ENCODE peak calls at places on chromosomes 6 and 20, in six cellular contexts. R is psoas muscle, E is heart left ventricle, Y is neuronal stem cell, V is aorta, H is HCT116. K is an unnamed sample. For H3K27me3, the result is how much of the 10 kb centered on the place peaks cover.

GRCh38 chr6:54907316-54907715 is 60.7 kb downstream of the FAM83B start:
- DNase-seq in R (no peak), E (no peak), Y (no peak), V (no peak), H (no peak), K (no peak)

GRCh38 chr6:36657942-36658544 is 20.5 kb upstream of the CDKN1A start:
- DNase-seq in R (no peak), E (no peak), Y (no peak), V (no peak), H (no peak), K (no peak)

GRCh38 chr6:25202505-25202904 is 76.7 kb upstream of the CARMIL1 start:
- DNase-seq in R (no peak), E (no peak), Y (no peak), V (no peak), H (no peak), K (no peak)

GRCh38 chr6:44738652-44739141 is 351.2 kb downstream of the CDC5L start:
- DNase-seq in R (peak), E (no peak), Y (no peak), V (no peak), H (no peak), K (no peak)

GRCh38 chr6:10690651-10691445 is 3.6 kb downstream of the C6orf52 start:
- DNase-seq in R (no peak), E (no peak), Y (no peak), V (no peak), H (no peak), K (no peak)

GRCh38 chr6:109121411-109121810 is 26.1 kb downstream of the CEP57L1 start:
- DNase-seq in R (no peak), E (no peak), Y (no peak), V (no peak), H (no peak), K (no peak)

GRCh38 chr6:8181162-8181909 is 79.0 kb upstream of the EEF1E1 start:
- DNase-seq in R (no peak), E (no peak), Y (no peak), V (no peak), H (no peak), K (no peak)

GRCh38 chr6:149060300-149060984 is 257.1 kb upstream of the TAB2 start:
- DNase-seq in R (no peak), E (peak), Y (no peak), V (no peak), H (no peak), K (peak)

GRCh38 chr6:28383235-28384142 is 16.1 kb downstream of the ZSCAN12 start:
- DNase-seq in R (peak), E (peak), Y (peak), V (peak), H (peak), K (peak)

GRCh38 chr6:100803264-100803663 is 77.9 kb downstream of the ASCC3 start:
- DNase-seq in R (no peak), E (no peak), Y (no peak), V (no peak), H (no peak), K (no peak)

GRCh38 chr6:112214749-112215269 is 39.6 kb downstream of the LAMA4 start:
- DNase-seq in R (no peak), E (no peak), Y (no peak), V (no peak), H (no peak), K (no peak)

GRCh38 chr6:71376830-71377229 is 88.2 kb downstream of the OGFRL1 start:
- DNase-seq in R (no peak), E (no peak), Y (no peak), V (no peak), H (no peak), K (no peak)

GRCh38 chr6:12483712-12484111 is 193.6 kb downstream of the EDN1 start:
- DNase-seq in R (no peak), E (no peak), Y (no peak), V (no peak), H (peak), K (no peak)

GRCh38 chr6:41072836-41073202 is at the start of gene NFYA:
- DNase-seq in R (peak), E (no peak), Y (no peak), V (peak), H (no peak), K (peak)

GRCh38 chr6:35396991-35397390 is 54.6 kb downstream of the PPARD start:
- DNase-seq in R (no peak), E (no peak), Y (no peak), V (no peak), H (no peak), K (no peak)

GRCh38 chr20:45372646-45373352 is 5.3 kb downstream of the TP53TG5 start:
- DNase-seq in R (peak), E (peak), Y (no peak), V (peak), H (no peak), K (no peak)

GRCh38 chr20:25299801-25300200 is 51.9 kb downstream of the PYGB start:
- DNase-seq in R (no peak), E (no peak), Y (no peak), V (no peak), H (no peak), K (no peak)

GRCh38 chr6:6002809-6003333 is 3.9 kb downstream of the NRN1 start:
- DNase-seq in R (no peak), E (no peak), Y (no peak), V (no peak), H (no peak), K (peak)

GRCh38 chr6:43742931-43743632 is 26.9 kb upstream of the VEGFA start:
- DNase-seq in R (no peak), E (no peak), Y (no peak), V (no peak), H (no peak), K (no peak)

DNA sequence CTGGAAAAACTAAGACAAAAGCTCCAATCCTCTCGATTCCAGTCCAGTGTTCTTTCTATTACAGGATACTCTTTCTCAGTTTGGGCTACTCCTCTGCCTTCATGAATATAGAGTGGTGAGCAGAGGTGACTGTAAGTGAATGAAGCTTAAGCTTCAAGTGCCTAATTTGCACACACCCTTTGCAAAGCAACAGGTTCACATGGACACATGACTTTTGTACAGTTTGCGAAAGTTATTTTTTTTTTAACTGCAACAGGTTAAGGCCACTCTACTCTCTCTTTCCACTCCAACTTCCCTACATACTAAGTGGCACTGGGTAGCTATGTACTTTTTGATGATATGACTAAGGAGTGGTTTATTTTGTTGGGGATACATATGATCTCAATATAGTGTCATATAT is 19.4 kb upstream of the HEY2 start:
- DNase-seq in R (no peak), E (no peak), Y (no peak), V (no peak), H (no peak), K (no peak)
- H3K27me3 ChIP-seq in R (under half), E (under half), Y (half or more), V (under half), H (under half), K (under half)

GRCh38 chr6:1570848-1571247 is 38.9 kb upstream of the FOXC1 start:
- DNase-seq in R (no peak), E (no peak), Y (no peak), V (no peak), H (no peak), K (no peak)

GRCh38 chr6:1574083-1574761 is 35.5 kb upstream of the FOXC1 start:
- DNase-seq in R (no peak), E (no peak), Y (no peak), V (peak), H (no peak), K (no peak)

GRCh38 chr6:1574895-1575212 is 34.9 kb upstream of the FOXC1 start:
- DNase-seq in R (no peak), E (no peak), Y (no peak), V (no peak), H (no peak), K (no peak)

GRCh38 chr6:1572892-1573291 is 36.8 kb upstream of the FOXC1 start:
- DNase-seq in R (no peak), E (no peak), Y (no peak), V (no peak), H (no peak), K (no peak)

DNA sequence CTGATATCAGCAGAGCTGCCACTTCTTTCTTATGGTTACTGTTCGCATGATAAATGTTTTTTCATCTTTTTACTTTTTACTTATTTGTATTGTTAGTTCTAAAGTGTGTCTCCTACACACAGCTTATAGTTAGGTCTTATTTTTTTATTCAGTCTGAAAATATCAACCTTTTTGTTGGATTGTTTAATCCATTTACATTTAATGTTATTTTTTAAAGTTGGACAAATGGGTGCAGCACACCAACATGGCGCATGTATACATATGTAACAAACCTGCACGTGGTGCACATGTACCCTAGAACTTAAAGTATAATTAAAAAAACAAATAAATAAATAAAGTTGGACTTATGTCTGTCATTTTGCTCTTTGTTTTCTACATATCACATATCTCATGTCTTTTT is 40.3 kb upstream of the FOXC1 start:
- DNase-seq in R (no peak), E (no peak), Y (no peak), V (no peak), H (no peak), K (no peak)
- H3K27me3 ChIP-seq in R (under half), E (under half), Y (under half), V (under half), H (under half), K (under half)

GRCh38 chr20:64169089-64169560 is 4.9 kb downstream of the MYT1 start:
- DNase-seq in R (no peak), E (no peak), Y (no peak), V (no peak), H (no peak), K (no peak)
- H3K27me3 ChIP-seq in R (under half), E (under half), Y (half or more), V (under half), H (under half), K (under half)

GRCh38 chr6:33215281-33215680 is 7.0 kb downstream of the RING1 start:
- DNase-seq in R (no peak), E (no peak), Y (no peak), V (no peak), H (no peak), K (no peak)
- H3K27me3 ChIP-seq in R (under half), E (under half), Y (under half), V (under half), H (under half), K (under half)

GRCh38 chr20:21527908-21528307 is 14.0 kb upstream of the NKX2-2 start:
- DNase-seq in R (no peak), E (no peak), Y (no peak), V (no peak), H (no peak), K (no peak)

GRCh38 chr20:21523895-21524294 is 10.0 kb upstream of the NKX2-2 start:
- DNase-seq in R (no peak), E (no peak), Y (no peak), V (no peak), H (no peak), K (no peak)

GRCh38 chr20:21526776-21527175 is 12.9 kb upstream of the NKX2-2 start:
- DNase-seq in R (no peak), E (no peak), Y (no peak), V (no peak), H (no peak), K (no peak)

GRCh38 chr20:21529863-21530262 is 16.0 kb upstream of the NKX2-2 start:
- DNase-seq in R (no peak), E (no peak), Y (no peak), V (no peak), H (peak), K (peak)

DNA sequence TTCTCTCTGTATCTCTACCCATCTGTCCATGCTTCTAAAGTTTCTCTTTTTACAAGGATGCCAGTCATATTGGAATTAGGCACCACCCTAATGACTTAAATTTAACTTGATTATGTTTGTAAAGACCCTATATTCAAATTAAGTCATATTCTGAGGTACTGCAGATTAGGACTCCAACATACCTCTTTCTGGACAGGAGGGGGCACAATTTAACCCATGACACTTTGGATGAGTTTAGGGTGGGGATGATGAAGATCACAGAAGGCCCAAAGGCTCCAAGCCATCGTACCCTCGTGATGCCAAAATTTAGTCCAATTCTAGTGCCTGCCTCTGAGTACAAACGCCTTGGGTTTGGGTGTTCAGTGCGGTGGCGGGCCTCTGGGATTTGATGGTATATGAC is 15.0 kb upstream of the NKX2-2 start:
- DNase-seq in R (no peak), E (no peak), Y (no peak), V (no peak), H (no peak), K (no peak)
- H3K27me3 ChIP-seq in R (under half), E (under half), Y (under half), V (under half), H (under half), K (under half)

GRCh38 chr20:6866741-6867140 is 99.3 kb downstream of the BMP2 start:
- DNase-seq in R (no peak), E (no peak), Y (no peak), V (no peak), H (no peak), K (no peak)
- H3K27me3 ChIP-seq in R (under half), E (under half), Y (under half), V (under half), H (under half), K (under half)

DNA sequence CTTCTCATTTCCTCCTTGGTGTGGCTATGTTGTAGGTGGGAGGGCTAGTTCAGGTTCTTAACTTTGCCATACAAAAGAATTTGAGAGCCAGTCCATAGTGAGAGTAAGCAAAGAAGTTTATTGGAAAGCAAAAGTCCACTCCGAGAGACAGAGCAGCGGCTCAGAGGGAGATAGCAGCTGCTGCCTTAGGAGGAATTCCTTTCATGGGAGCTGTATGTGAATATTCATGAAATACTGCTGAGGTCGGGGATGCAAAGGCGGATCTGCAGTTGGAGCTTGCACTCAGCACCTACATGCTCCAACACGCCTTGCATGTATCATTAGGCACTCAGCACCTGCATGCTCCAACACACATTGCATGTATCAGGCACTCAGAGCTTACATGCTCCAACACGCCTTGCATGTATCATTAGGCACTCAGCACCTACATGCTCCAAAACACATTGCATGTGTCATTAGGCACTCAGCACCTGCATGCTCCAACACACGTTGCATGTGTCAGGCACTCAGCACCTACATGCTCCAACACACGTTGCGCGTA is 54.9 kb downstream of the CDH4 start:
- DNase-seq in R (no peak), E (no peak), Y (no peak), V (peak), H (no peak), K (no peak)
- H3K27me3 ChIP-seq in R (under half), E (under half), Y (under half), V (under half), H (under half), K (under half)

K was measured in CD4-positive, CD25-positive, alpha-beta regulatory T cell.